ENCODE peak calls at places on chromosomes 2 and 18, in ten cellular contexts. One of them, this sample, is unnamed.

GRCh38 chr18:74522635-74523548 is 11.4 kb upstream of the CNDP1 start:
- DNase-seq in AG10803: no peak
- DNase-seq in WERI-Rb-1: no peak
- DNase-seq in psoas muscle: no peak
- DNase-seq in nephron progenitor cell: no peak
- DNase-seq in WTC11: no peak
- DNase-seq in GM06990: no peak
- DNase-seq in hepatocyte: no peak
- DNase-seq in Panc1: no peak
- DNase-seq in cardiac muscle cell: no peak
- DNase-seq in this sample: no peak

GRCh38 chr2:65287364-65287763 is 59.7 kb downstream of the ACTR2 start:
- DNase-seq in AG10803: no peak
- DNase-seq in WERI-Rb-1: no peak
- DNase-seq in psoas muscle: no peak
- DNase-seq in nephron progenitor cell: no peak
- DNase-seq in WTC11: no peak
- DNase-seq in GM06990: no peak
- DNase-seq in hepatocyte: no peak
- DNase-seq in Panc1: no peak
- DNase-seq in cardiac muscle cell: no peak
- DNase-seq in this sample: no peak

GRCh38 chr2:240996161-240996833 is 2.1 kb upstream of the SNED1 start:
- DNase-seq in AG10803: no peak
- DNase-seq in WERI-Rb-1: no peak
- DNase-seq in psoas muscle: peak
- DNase-seq in nephron progenitor cell: no peak
- DNase-seq in WTC11: no peak
- DNase-seq in GM06990: no peak
- DNase-seq in hepatocyte: no peak
- DNase-seq in Panc1: no peak
- DNase-seq in cardiac muscle cell: no peak
- DNase-seq in this sample: no peak

GRCh38 chr2:20635096-20635475 is 15.8 kb downstream of the HS1BP3 start:
- DNase-seq in AG10803: no peak
- DNase-seq in WERI-Rb-1: no peak
- DNase-seq in psoas muscle: no peak
- DNase-seq in nephron progenitor cell: no peak
- DNase-seq in WTC11: no peak
- DNase-seq in GM06990: no peak
- DNase-seq in hepatocyte: no peak
- DNase-seq in Panc1: no peak
- DNase-seq in cardiac muscle cell: no peak
- DNase-seq in this sample: no peak

GRCh38 chr2:54634012-54634411 is 89.5 kb upstream of the EML6 start:
- DNase-seq in AG10803: peak
- DNase-seq in WERI-Rb-1: no peak
- DNase-seq in psoas muscle: no peak
- DNase-seq in nephron progenitor cell: no peak
- DNase-seq in WTC11: no peak
- DNase-seq in GM06990: no peak
- DNase-seq in hepatocyte: no peak
- DNase-seq in Panc1: no peak
- DNase-seq in cardiac muscle cell: no peak
- DNase-seq in this sample: no peak

GRCh38 chr2:152730591-152731333 is 12.3 kb downstream of the ARL6IP6 start:
- DNase-seq in AG10803: peak
- DNase-seq in WERI-Rb-1: no peak
- DNase-seq in psoas muscle: no peak
- DNase-seq in nephron progenitor cell: no peak
- DNase-seq in WTC11: no peak
- DNase-seq in GM06990: no peak
- DNase-seq in hepatocyte: no peak
- DNase-seq in Panc1: no peak
- DNase-seq in cardiac muscle cell: no peak
- DNase-seq in this sample: no peak

GRCh38 chr2:203498161-203498560 is 36.9 kb downstream of the RAPH1 start:
- DNase-seq in AG10803: peak
- DNase-seq in WERI-Rb-1: no peak
- DNase-seq in psoas muscle: no peak
- DNase-seq in nephron progenitor cell: no peak
- DNase-seq in WTC11: no peak
- DNase-seq in GM06990: no peak
- DNase-seq in hepatocyte: peak
- DNase-seq in Panc1: peak
- DNase-seq in cardiac muscle cell: no peak
- DNase-seq in this sample: no peak

GRCh38 chr18:48864876-48865275 is 85.9 kb downstream of the SMAD7 start:
- DNase-seq in AG10803: no peak
- DNase-seq in WERI-Rb-1: no peak
- DNase-seq in psoas muscle: no peak
- DNase-seq in nephron progenitor cell: no peak
- DNase-seq in WTC11: no peak
- DNase-seq in GM06990: no peak
- DNase-seq in hepatocyte: no peak
- DNase-seq in Panc1: no peak
- DNase-seq in cardiac muscle cell: no peak
- DNase-seq in this sample: no peak

GRCh38 chr2:62452701-62453449 is 53.1 kb downstream of the TMEM17 start:
- DNase-seq in AG10803: no peak
- DNase-seq in WERI-Rb-1: no peak
- DNase-seq in psoas muscle: no peak
- DNase-seq in nephron progenitor cell: no peak
- DNase-seq in WTC11: no peak
- DNase-seq in GM06990: no peak
- DNase-seq in hepatocyte: no peak
- DNase-seq in Panc1: no peak
- DNase-seq in cardiac muscle cell: no peak
- DNase-seq in this sample: no peak

GRCh38 chr2:30078521-30078920 is 68.3 kb upstream of the YPEL5 start:
- DNase-seq in AG10803: peak
- DNase-seq in WERI-Rb-1: no peak
- DNase-seq in psoas muscle: no peak
- DNase-seq in nephron progenitor cell: no peak
- DNase-seq in WTC11: no peak
- DNase-seq in GM06990: no peak
- DNase-seq in hepatocyte: no peak
- DNase-seq in Panc1: no peak
- DNase-seq in cardiac muscle cell: no peak
- DNase-seq in this sample: no peak

GRCh38 chr2:191678437-191679110 is 638 bp downstream of the NABP1 start:
- DNase-seq in AG10803: no peak
- DNase-seq in WERI-Rb-1: peak
- DNase-seq in psoas muscle: peak
- DNase-seq in nephron progenitor cell: peak
- DNase-seq in WTC11: peak
- DNase-seq in GM06990: peak
- DNase-seq in hepatocyte: peak
- DNase-seq in Panc1: no peak
- DNase-seq in cardiac muscle cell: peak
- DNase-seq in this sample: no peak

GRCh38 chr2:205670292-205670691 is 12.0 kb upstream of the NRP2 start:
- DNase-seq in AG10803: no peak
- DNase-seq in WERI-Rb-1: no peak
- DNase-seq in psoas muscle: no peak
- DNase-seq in nephron progenitor cell: no peak
- DNase-seq in WTC11: no peak
- DNase-seq in GM06990: no peak
- DNase-seq in hepatocyte: no peak
- DNase-seq in Panc1: no peak
- DNase-seq in cardiac muscle cell: no peak
- DNase-seq in this sample: no peak

GRCh38 chr2:99890616-99891259 is 251.7 kb downstream of the AFF3 start:
- DNase-seq in AG10803: no peak
- DNase-seq in WERI-Rb-1: no peak
- DNase-seq in psoas muscle: no peak
- DNase-seq in nephron progenitor cell: no peak
- DNase-seq in WTC11: no peak
- DNase-seq in GM06990: no peak
- DNase-seq in hepatocyte: no peak
- DNase-seq in Panc1: no peak
- DNase-seq in cardiac muscle cell: peak
- DNase-seq in this sample: no peak

GRCh38 chr18:51506811-51507210 is 309.3 kb upstream of the MEX3C start:
- DNase-seq in AG10803: no peak
- DNase-seq in WERI-Rb-1: no peak
- DNase-seq in psoas muscle: no peak
- DNase-seq in nephron progenitor cell: no peak
- DNase-seq in WTC11: no peak
- DNase-seq in GM06990: no peak
- DNase-seq in hepatocyte: no peak
- DNase-seq in Panc1: no peak
- DNase-seq in cardiac muscle cell: no peak
- DNase-seq in this sample: no peak

GRCh38 chr2:197310271-197310939 is at the start of gene ANKRD44:
- DNase-seq in AG10803: peak
- DNase-seq in WERI-Rb-1: peak
- DNase-seq in psoas muscle: peak
- DNase-seq in nephron progenitor cell: peak
- DNase-seq in WTC11: peak
- DNase-seq in GM06990: peak
- DNase-seq in hepatocyte: peak
- DNase-seq in Panc1: no peak
- DNase-seq in cardiac muscle cell: peak
- DNase-seq in this sample: peak
- TF ChIP-seq CTCF in AG10803: no peak
- TF ChIP-seq CTCF in WERI-Rb-1: peak
- TF ChIP-seq CTCF in psoas muscle: peak
- TF ChIP-seq CTCF in nephron progenitor cell: no peak
- TF ChIP-seq CTCF in WTC11: no peak
- TF ChIP-seq CTCF in GM06990: no peak
- TF ChIP-seq CTCF in hepatocyte: peak
- TF ChIP-seq CTCF in Panc1: peak
- TF ChIP-seq CTCF in cardiac muscle cell: peak
- TF ChIP-seq CTCF in this sample: peak

DNA sequence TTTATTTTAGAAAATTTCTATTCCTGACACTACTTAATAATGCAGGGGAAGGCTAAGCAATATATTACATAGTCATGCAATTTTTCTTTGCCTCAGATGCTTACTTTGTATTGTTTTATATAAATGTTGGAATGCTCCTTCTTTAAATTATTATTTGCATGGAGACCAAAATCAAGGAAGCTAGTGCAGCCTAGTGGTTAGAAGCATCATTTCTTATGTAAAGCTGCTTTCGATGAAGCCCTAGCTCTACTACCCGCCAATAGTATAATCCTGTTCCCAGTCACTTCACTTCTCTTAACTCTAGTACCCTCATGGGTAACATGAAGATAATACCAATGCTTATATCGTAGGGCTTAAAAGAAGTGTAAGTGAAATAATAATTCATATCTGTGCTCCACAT is 198.9 kb downstream of the LRATD1 start:
- DNase-seq in AG10803: peak
- DNase-seq in WERI-Rb-1: no peak
- DNase-seq in psoas muscle: no peak
- DNase-seq in nephron progenitor cell: no peak
- DNase-seq in WTC11: no peak
- DNase-seq in GM06990: no peak
- DNase-seq in hepatocyte: no peak
- DNase-seq in Panc1: no peak
- DNase-seq in cardiac muscle cell: no peak
- DNase-seq in this sample: no peak
- TF ChIP-seq CTCF in AG10803: peak
- TF ChIP-seq CTCF in WERI-Rb-1: peak
- TF ChIP-seq CTCF in psoas muscle: no peak
- TF ChIP-seq CTCF in nephron progenitor cell: no peak
- TF ChIP-seq CTCF in WTC11: no peak
- TF ChIP-seq CTCF in GM06990: no peak
- TF ChIP-seq CTCF in hepatocyte: no peak
- TF ChIP-seq CTCF in Panc1: peak
- TF ChIP-seq CTCF in cardiac muscle cell: no peak
- TF ChIP-seq CTCF in this sample: peak

DNA sequence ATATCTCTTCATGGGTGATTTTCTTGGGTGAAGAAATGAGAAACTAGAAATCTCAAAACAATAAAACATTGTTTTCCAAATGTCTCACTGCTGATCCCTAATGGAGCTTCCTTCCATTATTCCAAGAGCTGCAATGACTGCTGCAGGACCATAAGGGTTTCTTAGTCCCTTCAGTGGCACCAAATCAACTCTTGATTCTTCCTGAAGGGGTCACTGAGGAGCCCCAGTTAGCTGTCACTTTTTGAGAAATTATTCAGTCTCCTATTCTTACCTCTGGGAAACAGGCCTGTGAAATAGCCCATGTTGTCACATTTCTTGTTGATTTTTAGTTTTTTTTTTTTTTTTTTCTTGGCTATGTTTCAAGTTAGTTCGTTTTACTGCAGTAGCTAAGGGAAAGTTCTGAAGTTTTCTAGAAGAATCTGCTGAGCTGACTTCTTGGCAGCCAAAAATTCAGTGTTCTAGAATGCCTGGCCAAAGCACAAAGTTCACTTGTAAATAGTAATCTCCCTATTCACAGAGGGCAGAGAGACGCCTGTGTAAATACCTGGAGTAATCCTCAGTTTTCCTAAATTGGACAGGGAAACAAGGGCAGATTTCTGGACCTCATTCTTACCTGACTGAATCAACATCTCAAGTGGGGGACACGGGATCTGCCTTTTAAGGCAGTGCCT is 480.0 kb downstream of the RIT2 start:
- DNase-seq in AG10803: no peak
- DNase-seq in WERI-Rb-1: peak
- DNase-seq in psoas muscle: no peak
- DNase-seq in nephron progenitor cell: no peak
- DNase-seq in WTC11: peak
- DNase-seq in GM06990: no peak
- DNase-seq in hepatocyte: no peak
- DNase-seq in Panc1: no peak
- DNase-seq in cardiac muscle cell: no peak
- DNase-seq in this sample: no peak
- TF ChIP-seq CTCF in AG10803: no peak
- TF ChIP-seq CTCF in WERI-Rb-1: no peak
- TF ChIP-seq CTCF in psoas muscle: no peak
- TF ChIP-seq CTCF in nephron progenitor cell: peak
- TF ChIP-seq CTCF in WTC11: no peak
- TF ChIP-seq CTCF in GM06990: peak
- TF ChIP-seq CTCF in hepatocyte: no peak
- TF ChIP-seq CTCF in Panc1: no peak
- TF ChIP-seq CTCF in cardiac muscle cell: no peak
- TF ChIP-seq CTCF in this sample: no peak

DNA sequence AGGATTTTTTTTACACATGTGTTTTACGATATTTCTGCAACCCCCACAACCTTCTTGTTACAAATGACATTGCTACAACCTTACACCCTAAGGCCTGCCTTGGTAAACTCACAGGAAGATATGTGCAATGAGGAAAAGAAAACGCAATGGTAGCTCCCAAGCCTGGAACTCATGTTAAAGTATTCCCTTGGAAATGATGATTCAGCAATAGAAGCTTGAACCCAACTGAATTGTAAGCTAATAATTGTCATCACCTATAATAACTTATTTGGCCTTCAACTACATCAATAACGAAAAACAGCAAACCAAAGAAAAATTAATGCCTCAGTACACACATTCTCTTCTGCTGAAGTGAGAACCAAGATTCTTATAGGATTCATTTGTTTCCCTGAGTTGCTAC is 491.0 kb downstream of the LRP1B start:
- DNase-seq in AG10803: no peak
- DNase-seq in WERI-Rb-1: no peak
- DNase-seq in psoas muscle: no peak
- DNase-seq in nephron progenitor cell: no peak
- DNase-seq in WTC11: no peak
- DNase-seq in GM06990: no peak
- DNase-seq in hepatocyte: no peak
- DNase-seq in Panc1: no peak
- DNase-seq in cardiac muscle cell: no peak
- DNase-seq in this sample: no peak
- TF ChIP-seq CTCF in AG10803: no peak
- TF ChIP-seq CTCF in WERI-Rb-1: no peak
- TF ChIP-seq CTCF in psoas muscle: no peak
- TF ChIP-seq CTCF in nephron progenitor cell: no peak
- TF ChIP-seq CTCF in WTC11: no peak
- TF ChIP-seq CTCF in GM06990: no peak
- TF ChIP-seq CTCF in hepatocyte: no peak
- TF ChIP-seq CTCF in Panc1: no peak
- TF ChIP-seq CTCF in cardiac muscle cell: no peak
- TF ChIP-seq CTCF in this sample: no peak